ENCODE peak calls at places on chromosomes 11 and 22, in ten cellular contexts. U, Z, P, X, Q, S, H, C, D and E are unnamed samples.

GRCh38 chr11:62179995-62180394 is 10.0 kb upstream of the SCGB1D1 start:
- DNase-seq in U (no peak), Z (no peak), P (no peak), X (no peak), Q (no peak), S (no peak), H (no peak), C (no peak), D (no peak), E (no peak)

GRCh38 chr22:46467006-46467405 is 70.4 kb downstream of the CELSR1 start:
- DNase-seq in U (no peak), Z (no peak), P (no peak), X (no peak), Q (no peak), S (no peak), H (no peak), C (no peak), D (no peak), E (no peak)

GRCh38 chr22:33210129-33210784 is 152.1 kb upstream of the SYN3 start:
- DNase-seq in U (peak), Z (peak), P (no peak), X (no peak), Q (no peak), S (peak), H (peak), C (peak), D (no peak), E (no peak)

GRCh38 chr11:61701298-61701993 is 21.3 kb downstream of the DAGLA start:
- DNase-seq in U (peak), Z (peak), P (no peak), X (no peak), Q (no peak), S (no peak), H (no peak), C (no peak), D (no peak), E (no peak)

GRCh38 chr11:128669491-128669890 is 24.4 kb upstream of the FLI1 start:
- DNase-seq in U (no peak), Z (no peak), P (no peak), X (no peak), Q (no peak), S (no peak), H (peak), C (peak), D (no peak), E (no peak)

GRCh38 chr11:57230797-57231538 is 6.1 kb downstream of the APLNR start:
- DNase-seq in U (no peak), Z (no peak), P (no peak), X (no peak), Q (no peak), S (no peak), H (no peak), C (peak), D (no peak), E (no peak)

GRCh38 chr11:12199231-12199948 is 89.0 kb downstream of the MICAL2 start:
- DNase-seq in U (no peak), Z (no peak), P (no peak), X (no peak), Q (no peak), S (no peak), H (no peak), C (no peak), D (no peak), E (no peak)

GRCh38 chr11:134333312-134333711 is 1.5 kb downstream of the GLB1L2 start:
- DNase-seq in U (no peak), Z (no peak), P (no peak), X (no peak), Q (no peak), S (no peak), H (peak), C (peak), D (no peak), E (no peak)

GRCh38 chr11:2269601-2270321 is 627 bp downstream of the ASCL2 start:
- DNase-seq in U (peak), Z (peak), P (peak), X (peak), Q (no peak), S (peak), H (peak), C (peak), D (no peak), E (peak)

GRCh38 chr22:28892175-28892731 is 8.9 kb downstream of the ZNRF3 start:
- DNase-seq in U (no peak), Z (no peak), P (no peak), X (no peak), Q (no peak), S (no peak), H (no peak), C (no peak), D (no peak), E (no peak)

GRCh38 chr22:29026579-29026978 is 35.1 kb downstream of the C22orf31 start:
- DNase-seq in U (no peak), Z (no peak), P (no peak), X (no peak), Q (no peak), S (no peak), H (no peak), C (no peak), D (no peak), E (no peak)

GRCh38 chr11:4072668-4073285 is 21.8 kb upstream of the RRM1 start:
- DNase-seq in U (peak), Z (peak), P (no peak), X (no peak), Q (peak), S (no peak), H (peak), C (peak), D (no peak), E (no peak)

GRCh38 chr11:70423523-70424505 is 25.5 kb downstream of the CTTN start:
- DNase-seq in U (no peak), Z (peak), P (no peak), X (peak), Q (peak), S (peak), H (peak), C (peak), D (no peak), E (no peak)

GRCh38 chr11:134101292-134101691 is 32.4 kb downstream of the JAM3 start:
- DNase-seq in U (no peak), Z (no peak), P (no peak), X (no peak), Q (no peak), S (no peak), H (peak), C (peak), D (no peak), E (no peak)

GRCh38 chr11:65290448-65291165 is 24.1 kb upstream of the CDC42EP2 start:
- DNase-seq in U (peak), Z (peak), P (peak), X (peak), Q (peak), S (no peak), H (peak), C (peak), D (peak), E (peak)

GRCh38 chr11:31958086-31958735 is 132.7 kb upstream of the RCN1 start:
- DNase-seq in U (peak), Z (peak), P (peak), X (no peak), Q (no peak), S (peak), H (peak), C (peak), D (no peak), E (no peak)

GRCh38 chr11:71927813-71928738 is at the start of gene XNDC1N:
- DNase-seq in U (peak), Z (peak), P (peak), X (peak), Q (peak), S (peak), H (peak), C (peak), D (peak), E (peak)

GRCh38 chr22:42684462-42685195 is 35.4 kb upstream of the CYB5R3 start:
- DNase-seq in U (no peak), Z (no peak), P (no peak), X (peak), Q (no peak), S (no peak), H (no peak), C (peak), D (peak), E (no peak)

GRCh38 chr11:11580831-11581492 is 40.8 kb downstream of the GALNT18 start:
- DNase-seq in U (no peak), Z (no peak), P (no peak), X (no peak), Q (no peak), S (no peak), H (no peak), C (no peak), D (no peak), E (no peak)

GRCh38 chr11:19393941-19394340 is 153.2 kb upstream of the E2F8 start:
- DNase-seq in U (no peak), Z (no peak), P (no peak), X (no peak), Q (no peak), S (no peak), H (peak), C (peak), D (no peak), E (no peak)

GRCh38 chr11:1874406-1875092 is 17.1 kb downstream of the PRR33 start:
- DNase-seq in U (no peak), Z (no peak), P (peak), X (peak), Q (no peak), S (no peak), H (no peak), C (no peak), D (no peak), E (no peak)

GRCh38 chr22:48951836-48952235 is 875.8 kb downstream of the BRD1 start:
- DNase-seq in U (no peak), Z (no peak), P (no peak), X (no peak), Q (no peak), S (no peak), H (no peak), C (no peak), D (no peak), E (no peak)

GRCh38 chr11:128653828-128654231 is 40.0 kb upstream of the FLI1 start:
- DNase-seq in U (no peak), Z (peak), P (peak), X (no peak), Q (peak), S (no peak), H (peak), C (peak), D (peak), E (peak)

GRCh38 chr11:96222102-96222501 is 120.9 kb downstream of the MAML2 start:
- DNase-seq in U (no peak), Z (no peak), P (no peak), X (no peak), Q (no peak), S (no peak), H (no peak), C (no peak), D (no peak), E (no peak)

GRCh38 chr11:41872458-41872857 is 413.0 kb upstream of the LRRC4C start:
- DNase-seq in U (no peak), Z (no peak), P (no peak), X (no peak), Q (no peak), S (no peak), H (no peak), C (no peak), D (no peak), E (no peak)

GRCh38 chr11:6431861-6432260 is 8.9 kb downstream of the HPX start:
- DNase-seq in U (no peak), Z (no peak), P (no peak), X (no peak), Q (peak), S (no peak), H (peak), C (peak), D (no peak), E (no peak)

GRCh38 chr11:72642815-72643511 is 31.3 kb downstream of the PDE2A start:
- DNase-seq in U (peak), Z (peak), P (peak), X (peak), Q (no peak), S (peak), H (peak), C (peak), D (peak), E (peak)

GRCh38 chr11:113907155-113907554 is 2.6 kb downstream of the HTR3B start:
- DNase-seq in U (no peak), Z (no peak), P (no peak), X (no peak), Q (no peak), S (no peak), H (no peak), C (no peak), D (no peak), E (no peak)

GRCh38 chr22:50473855-50474671 is 772 bp downstream of the SBF1 start:
- DNase-seq in U (no peak), Z (peak), P (peak), X (peak), Q (peak), S (no peak), H (peak), C (peak), D (no peak), E (peak)

GRCh38 chr11:62394825-62395538 is 23.9 kb upstream of the SCGB1A1 start:
- DNase-seq in U (peak), Z (peak), P (peak), X (peak), Q (peak), S (no peak), H (peak), C (peak), D (peak), E (peak)

GRCh38 chr22:33302049-33302545 is 243.9 kb upstream of the SYN3 start:
- DNase-seq in U (peak), Z (peak), P (peak), X (peak), Q (peak), S (peak), H (peak), C (peak), D (peak), E (peak)

GRCh38 chr22:41197808-41198585 is 7.1 kb upstream of the L3MBTL2 start:
- DNase-seq in U (peak), Z (peak), P (no peak), X (peak), Q (no peak), S (no peak), H (no peak), C (no peak), D (peak), E (peak)

GRCh38 chr11:62124186-62125113 is 639 bp downstream of the INCENP start:
- DNase-seq in U (peak), Z (peak), P (peak), X (no peak), Q (no peak), S (peak), H (peak), C (peak), D (no peak), E (peak)

GRCh38 chr22:24107668-24108067 is 73.6 kb upstream of the SUSD2 start:
- DNase-seq in U (peak), Z (no peak), P (no peak), X (peak), Q (peak), S (no peak), H (peak), C (peak), D (peak), E (peak)

GRCh38 chr11:26443617-26444016 is 111.7 kb downstream of the ANO3 start:
- DNase-seq in U (no peak), Z (no peak), P (no peak), X (no peak), Q (no peak), S (no peak), H (no peak), C (no peak), D (no peak), E (no peak)
- TF ChIP-seq CTCF in U (no peak), Z (no peak), P (no peak), X (no peak), Q (no peak), S (no peak), H (no peak), C (no peak), D (no peak), E (no peak)

DNA sequence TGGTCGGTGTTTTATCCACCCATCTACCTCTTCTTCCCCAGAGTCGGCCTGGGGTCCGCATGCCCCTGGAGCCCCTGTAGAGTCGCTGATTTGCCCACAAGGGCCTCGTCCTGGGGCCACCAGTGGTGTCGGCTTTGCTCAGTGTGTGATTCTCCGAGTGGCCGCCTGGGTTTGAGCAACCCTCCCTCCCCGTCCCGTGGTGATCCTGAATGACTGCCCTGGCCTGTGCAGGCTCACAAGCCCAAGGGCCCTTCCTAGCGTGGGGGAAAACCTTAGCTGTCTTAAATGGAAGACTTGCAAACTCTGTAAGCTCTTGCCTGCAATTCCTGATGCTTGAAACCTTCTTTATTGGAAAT is 128.3 kb downstream of the OSBP2 start:
- DNase-seq in U (no peak), Z (no peak), P (no peak), X (no peak), Q (no peak), S (no peak), H (no peak), C (peak), D (no peak), E (no peak)
- H3K4me3 ChIP-seq in U (no peak), Z (no peak), P (no peak), X (no peak), Q (peak), S (no peak), H (no peak), C (no peak), D (no peak), E (no peak)

GRCh38 chr11:117807482-117808272 is 10.7 kb upstream of the DSCAML1 start:
- DNase-seq in U (peak), Z (peak), P (peak), X (peak), Q (peak), S (no peak), H (peak), C (peak), D (peak), E (peak)

GRCh38 chr11:117808768-117809167 is 11.8 kb upstream of the DSCAML1 start:
- DNase-seq in U (no peak), Z (no peak), P (no peak), X (no peak), Q (no peak), S (no peak), H (no peak), C (no peak), D (no peak), E (peak)

GRCh38 chr11:117805048-117805447 is 8.0 kb upstream of the DSCAML1 start:
- DNase-seq in U (no peak), Z (no peak), P (no peak), X (no peak), Q (no peak), S (no peak), H (no peak), C (no peak), D (no peak), E (no peak)

GRCh38 chr11:117806906-117807305 is 9.9 kb upstream of the DSCAML1 start:
- DNase-seq in U (no peak), Z (no peak), P (no peak), X (peak), Q (no peak), S (no peak), H (no peak), C (no peak), D (no peak), E (no peak)

DNA sequence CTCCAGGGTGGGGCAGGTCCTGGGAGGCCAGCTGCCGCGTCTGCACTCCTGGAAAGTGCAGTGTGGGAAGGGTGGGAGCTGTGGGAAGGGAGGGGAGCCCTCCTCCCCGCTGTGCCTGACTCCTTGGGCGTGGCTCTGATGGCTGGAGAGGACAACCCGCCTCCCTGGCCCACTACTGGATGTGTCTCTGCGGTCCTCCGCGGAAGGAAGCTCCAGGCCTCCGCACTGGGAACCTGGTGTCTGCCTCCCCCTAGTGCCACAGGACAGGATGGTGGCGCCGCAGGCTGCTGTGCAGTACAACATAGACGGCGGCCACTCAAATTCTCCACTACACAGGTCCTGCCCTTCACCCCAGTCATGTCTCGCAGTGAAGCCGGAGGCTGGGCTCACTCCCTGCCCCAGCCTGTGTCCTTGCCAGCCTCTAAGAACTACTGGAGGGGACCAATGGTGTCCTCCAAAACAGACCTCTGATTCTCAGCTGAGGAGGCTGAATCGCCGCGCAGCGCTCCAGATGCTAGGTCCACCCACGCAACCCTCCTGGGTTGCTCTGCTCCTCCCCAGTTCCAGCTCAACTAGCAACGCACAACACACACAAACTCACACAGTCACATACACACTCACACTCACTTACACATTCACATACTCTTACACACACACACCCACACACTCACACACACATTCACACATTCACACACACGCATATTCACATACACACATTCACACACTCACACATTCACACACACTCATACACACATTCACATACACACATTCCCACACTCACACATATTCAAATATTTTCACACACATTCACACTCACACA is 12.4 kb upstream of the DSCAML1 start:
- DNase-seq in U (peak), Z (peak), P (no peak), X (peak), Q (no peak), S (no peak), H (peak), C (peak), D (peak), E (peak)
- TF ChIP-seq CTCF in U (peak), Z (peak), P (no peak), X (peak), Q (peak), S (no peak), H (peak), C (peak), D (peak), E (peak)

GRCh38 chr11:104897891-104898684 is at the start of gene CASP12:
- DNase-seq in U (no peak), Z (no peak), P (no peak), X (no peak), Q (no peak), S (peak), H (peak), C (peak), D (no peak), E (no peak)
- H3K4me3 ChIP-seq in U (no peak), Z (no peak), P (no peak), X (peak), Q (no peak), S (no peak), H (no peak), C (no peak), D (peak), E (no peak)